ENCODE peak calls at places on chromosome 14, in four cellular contexts. D, I, W and K are unnamed samples.

GRCh38 chr14:93965287-93965821 is 11.0 kb downstream of the ASB2 start:
- DNase-seq in W (no peak), D (no peak), I (no peak), K (no peak)

GRCh38 chr14:73786942-73787759 is 64.5 kb upstream of the PTGR2 start:
- DNase-seq in W (no peak), I (peak; percentile 70), D (no peak), K (no peak)

GRCh38 chr14:68440776-68441175 is 352.1 kb downstream of the ZFP36L1 start:
- DNase-seq in D (no peak), W (no peak), I (no peak), K (no peak)

GRCh38 chr14:99537399-99537798 is 56.2 kb downstream of the CCNK start:
- DNase-seq in W (no peak), I (no peak), D (no peak), K (no peak)

GRCh38 chr14:50067723-50068495 is 48.5 kb downstream of the VCPKMT start:
- DNase-seq in D (no peak), I (no peak), W (no peak), K (no peak)

GRCh38 chr14:77028384-77029246 is at the start of gene IRF2BPL:
- DNase-seq in W (no peak), I (peak; percentile 98), D (peak; percentile 99), K (peak; percentile 96)

GRCh38 chr14:77027538-77028383 is 747 bp downstream of the IRF2BPL start:
- DNase-seq in W (no peak), D (peak; percentile 91), I (peak; percentile 69), K (no peak)

GRCh38 chr14:92531151-92531873 is 17.7 kb downstream of the RIN3 start:
- DNase-seq in D (no peak), I (peak; percentile 55), W (no peak), K (no peak)

GRCh38 chr14:70000601-70001000 is 121.4 kb downstream of the SMOC1 start:
- DNase-seq in I (no peak), W (no peak), D (no peak), K (no peak)

GRCh38 chr14:55773297-55773696 is 193.3 kb downstream of the KTN1 start:
- DNase-seq in I (no peak), W (no peak), D (no peak), K (no peak)

GRCh38 chr14:96502621-96503251 is 554 bp downstream of the PAPOLA start:
- DNase-seq in I (peak; percentile 58), W (no peak), D (peak; percentile 82), K (no peak)

GRCh38 chr14:61080591-61081010 is 99.6 kb downstream of the SLC38A6 start:
- DNase-seq in D (no peak), I (peak; percentile 69), W (no peak), K (no peak)

GRCh38 chr14:68753696-68754095 is 39.2 kb downstream of the ZFP36L1 start:
- DNase-seq in D (no peak), W (no peak), I (no peak), K (no peak)

GRCh38 chr14:89365071-89365801 is 51.8 kb downstream of the FOXN3 start:
- DNase-seq in D (no peak), I (peak; percentile 76), W (no peak), K (no peak)

GRCh38 chr14:34220921-34221320 is 241.1 kb downstream of the SPTSSA start:
- DNase-seq in D (no peak), W (no peak), I (no peak), K (no peak)

GRCh38 chr14:21711360-21711961 is 37.8 kb upstream of the OR4E1 start:
- DNase-seq in W (no peak), I (no peak), D (no peak), K (no peak)

GRCh38 chr14:77007975-77008421 is 20.5 kb downstream of the IRF2BPL start:
- DNase-seq in W (no peak), D (no peak), I (no peak), K (no peak)

GRCh38 chr14:63362305-63362914 is 43.7 kb upstream of the GPHB5 start:
- DNase-seq in W (no peak), I (no peak), D (no peak), K (no peak)

GRCh38 chr14:101813171-101813759 is 51.8 kb downstream of the PPP2R5C start:
- DNase-seq in D (no peak), I (no peak), W (no peak), K (no peak)
- H3K4me1 ChIP-seq in D (peaks cover 52% of the 10 kb centered on the region), I (peaks cover 22% of the 10 kb centered on the region), W (peaks cover 70% of the 10 kb centered on the region), K (peaks cover 32% of the 10 kb centered on the region)

GRCh38 chr14:75224561-75224960 is 48.1 kb upstream of the TMED10 start:
- DNase-seq in W (no peak), I (no peak), D (no peak), K (no peak)
- H3K27ac ChIP-seq in W (no peak overlapping the region), I (no peak overlapping the region), D (no peak overlapping the region), K (no peak overlapping the region)

DNA sequence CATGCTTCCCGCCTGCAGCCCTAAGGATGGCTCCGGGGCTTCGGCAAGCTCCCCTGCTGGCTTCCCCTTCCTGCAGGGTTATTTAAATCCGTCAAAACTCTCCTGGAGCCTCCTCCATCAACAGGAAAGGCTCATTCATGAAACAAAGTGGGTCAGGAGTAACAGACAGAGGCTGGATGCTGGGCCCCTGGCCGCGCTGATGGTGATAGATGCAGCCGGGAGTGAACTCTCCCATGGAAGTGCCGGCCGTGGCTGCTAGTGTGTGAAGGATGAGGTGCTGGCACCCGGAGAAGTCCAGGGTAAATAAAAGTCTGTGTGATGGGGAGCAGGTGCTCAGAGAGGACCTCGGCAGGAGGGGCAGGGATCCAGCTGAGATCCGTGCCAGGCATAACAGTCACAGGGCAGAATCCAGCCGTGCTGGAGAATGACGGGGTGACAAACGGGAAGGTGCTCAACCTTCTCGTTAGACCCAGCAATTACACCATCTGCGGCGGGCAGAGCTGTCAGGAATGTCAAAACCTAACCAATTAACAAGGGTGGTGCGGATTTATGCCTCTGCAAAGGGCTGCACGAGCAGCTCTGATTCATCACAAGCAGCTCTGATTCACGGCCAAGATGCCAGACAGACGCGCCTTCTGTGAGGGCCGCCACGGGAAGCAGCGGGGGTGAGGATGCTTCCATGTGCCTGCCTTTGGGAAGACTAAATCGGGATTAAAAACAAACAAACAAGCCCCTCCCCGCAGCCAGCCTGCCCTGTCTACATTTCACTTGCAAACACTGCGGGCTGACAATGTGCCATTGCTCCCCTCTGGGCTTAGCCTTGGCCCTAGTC is 55.6 kb downstream of the SYNE3 start:
- DNase-seq in I (no peak), W (no peak), D (no peak), K (peak; percentile 45)
- H3K36me3 ChIP-seq in I (no peaks in the 10 kb centered on the region), W (peaks cover 11% of the 10 kb centered on the region), D (peaks cover 7% of the 10 kb centered on the region), K (no peaks in the 10 kb centered on the region)

DNA sequence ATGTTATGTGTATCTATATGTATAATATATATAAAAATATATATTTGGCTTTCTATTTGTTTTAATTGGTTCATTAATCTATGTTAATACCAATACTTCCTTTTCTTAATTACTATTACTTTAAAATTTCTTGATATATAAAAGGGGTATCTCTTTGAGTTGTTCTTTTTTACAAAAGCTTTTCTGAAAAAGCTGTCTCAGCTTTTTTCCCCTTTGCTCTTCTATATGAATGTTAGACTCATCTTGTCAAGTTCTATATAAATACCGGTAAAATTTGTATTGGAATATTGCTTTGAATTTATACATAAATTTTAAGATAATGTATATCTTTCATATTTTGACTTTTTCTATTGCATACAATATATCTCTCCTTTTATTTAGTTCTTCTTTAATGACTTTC is 139.8 kb upstream of the FOXG1 start:
- DNase-seq in I (no peak), D (no peak), W (no peak), K (no peak)
- H3K4me1 ChIP-seq in I (no peaks in the 10 kb centered on the region), D (no peaks in the 10 kb centered on the region), W (no peaks in the 10 kb centered on the region), K (no peaks in the 10 kb centered on the region)

GRCh38 chr14:85334316-85334715 is 195.6 kb upstream of the FLRT2 start:
- DNase-seq in D (no peak), I (no peak), W (no peak), K (no peak)

GRCh38 chr14:85332401-85332800 is 197.5 kb upstream of the FLRT2 start:
- DNase-seq in D (no peak), I (no peak), W (no peak), K (no peak)

GRCh38 chr14:85336257-85336656 is 193.7 kb upstream of the FLRT2 start:
- DNase-seq in D (no peak), W (no peak), I (no peak), K (no peak)

GRCh38 chr14:85336817-85337216 is 193.1 kb upstream of the FLRT2 start:
- DNase-seq in D (no peak), I (no peak), W (no peak), K (no peak)

DNA sequence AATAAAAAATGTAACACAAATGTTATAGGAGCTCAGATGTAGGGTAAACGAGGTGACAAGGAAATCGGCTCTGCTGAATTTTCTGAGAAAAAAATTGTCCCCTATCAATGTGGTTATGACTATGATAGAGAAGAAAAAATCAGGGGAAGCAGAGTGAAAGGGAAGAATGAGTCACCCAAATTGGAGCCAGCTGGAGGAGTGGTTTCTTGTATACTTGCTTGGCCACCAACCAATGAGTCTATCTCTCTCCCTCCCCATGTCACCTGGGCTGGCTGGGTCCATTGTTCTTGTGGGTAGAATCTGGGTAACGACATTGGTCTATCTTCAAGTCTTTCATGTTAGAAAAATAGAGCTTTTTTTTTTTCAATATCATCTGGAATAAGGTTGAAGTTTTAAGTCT is 196.6 kb upstream of the FLRT2 start:
- DNase-seq in I (no peak), W (no peak), D (no peak), K (no peak)
- H3K27ac ChIP-seq in I (no peak overlapping the region), W (no peak overlapping the region), D (peak overlapping the region; percentile 28), K (no peak overlapping the region)

GRCh38 chr14:91291786-91292405 is 47.4 kb upstream of the GPR68 start:
- DNase-seq in W (no peak), I (no peak), D (no peak), K (no peak)
- H3K36me3 ChIP-seq in W (peaks cover 18% of the 10 kb centered on the region), I (no peaks in the 10 kb centered on the region), D (peaks cover 20% of the 10 kb centered on the region), K (no peaks in the 10 kb centered on the region)

GRCh38 chr14:90545966-90546751 is 149.3 kb downstream of the CALM1 start:
- DNase-seq in W (no peak), I (no peak), D (no peak), K (peak; percentile 58)

GRCh38 chr14:90547250-90547649 is 150.4 kb downstream of the CALM1 start:
- DNase-seq in D (no peak), W (no peak), I (no peak), K (no peak)

GRCh38 chr14:90546767-90547166 is 149.9 kb downstream of the CALM1 start:
- DNase-seq in I (no peak), D (no peak), W (no peak), K (no peak)

GRCh38 chr14:90548455-90548854 is 151.6 kb downstream of the CALM1 start:
- DNase-seq in W (no peak), D (no peak), I (no peak), K (no peak)

GRCh38 chr14:90547968-90548367 is 151.1 kb downstream of the CALM1 start:
- DNase-seq in I (no peak), W (no peak), D (no peak), K (no peak)
- H3K4me1 ChIP-seq in I (no peaks in the 10 kb centered on the region), W (peaks cover 22% of the 10 kb centered on the region), D (peaks cover 19% of the 10 kb centered on the region), K (peaks cover 48% of the 10 kb centered on the region)

DNA sequence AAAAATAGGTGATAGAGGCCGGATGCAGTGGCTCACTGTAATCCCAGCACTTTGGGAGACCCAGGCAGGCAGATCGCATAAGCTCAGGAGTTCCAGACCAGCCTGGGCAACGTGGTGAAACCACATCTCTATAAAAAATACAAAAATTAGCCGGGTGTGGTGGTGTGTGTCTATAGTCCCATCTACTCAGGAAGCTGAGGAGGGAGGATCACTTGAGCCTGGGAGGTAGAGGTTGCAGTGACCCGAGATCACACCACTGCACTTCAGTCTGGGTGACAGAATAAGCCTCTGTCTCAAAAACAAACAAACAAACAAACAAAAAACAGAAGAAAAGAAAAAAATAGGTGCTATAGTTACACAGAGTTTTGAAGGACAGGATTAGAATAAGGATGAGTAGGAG is 142.1 kb downstream of the SAMD4A start:
- DNase-seq in D (no peak), I (no peak), W (no peak), K (no peak)
- H3K27ac ChIP-seq in D (no peak overlapping the region), I (no peak overlapping the region), W (no peak overlapping the region), K (peak overlapping the region; percentile 34)